ENCODE peak calls at places on chromosomes 1 and 21, in eight cellular contexts. M is heart left ventricle; G is uterus; E is NT2/D1; S is colonic mucosa; X is SJSA1; U is HCT116; W is CD4-positive, alpha-beta T cell. R is an unnamed sample.

GRCh38 chr1:182723195-182723594 is 38.8 kb upstream of the RGS8 start:
- DNase-seq in M (peak; percentile 48), G (peak; percentile 18), E (no peak), S (peak; percentile 22), X (no peak), U (no peak), W (no peak), R (no peak)

GRCh38 chr1:215181518-215181917 is 99.0 kb downstream of the KCNK2 start:
- DNase-seq in M (no peak), G (no peak), E (no peak), S (no peak), X (no peak), U (no peak), W (no peak), R (no peak)

GRCh38 chr1:152654110-152654509 is 9.1 kb upstream of the LCE2D start:
- DNase-seq in M (no peak), G (no peak), E (peak; percentile 77), S (peak; percentile 72), X (peak; percentile 49), U (peak; percentile 32), W (no peak), R (peak; percentile 16)

GRCh38 chr1:196651637-196652215 is at the start of gene CFH:
- DNase-seq in M (no peak), G (no peak), E (no peak), S (no peak), X (peak; percentile 76), U (no peak), W (no peak), R (no peak)

GRCh38 chr1:227567256-227567655 is 3.9 kb downstream of the ZNF678 start:
- DNase-seq in M (no peak), G (no peak), E (no peak), S (no peak), X (no peak), U (no peak), W (no peak), R (no peak)

GRCh38 chr21:14737922-14738321 is 191.8 kb upstream of the SAMSN1 start:
- DNase-seq in M (peak; percentile 21), G (no peak), E (peak; percentile 55), S (peak; percentile 82), X (peak; percentile 15), U (peak; percentile 37), W (no peak), R (peak; percentile 42)

GRCh38 chr1:201917362-201918033 is 28.8 kb downstream of the SHISA4 start:
- DNase-seq in M (no peak), G (peak; percentile 84), E (no peak), S (no peak), X (peak; percentile 80), U (no peak), W (no peak), R (no peak)

GRCh38 chr1:50967416-50968020 is 2.5 kb upstream of the CDKN2C start:
- DNase-seq in M (no peak), G (no peak), E (no peak), S (no peak), X (peak; percentile 78), U (no peak), W (no peak), R (no peak)

GRCh38 chr1:25997759-25998074 is at the start of gene PAFAH2:
- DNase-seq in M (no peak), G (no peak), E (no peak), S (no peak), X (no peak), U (no peak), W (no peak), R (no peak)

GRCh38 chr1:221655766-221656305 is 86.1 kb downstream of the DUSP10 start:
- DNase-seq in M (no peak), G (no peak), E (no peak), S (no peak), X (no peak), U (no peak), W (no peak), R (no peak)

GRCh38 chr21:15005391-15005790 is 59.4 kb downstream of the NRIP1 start:
- DNase-seq in M (no peak), G (peak; percentile 26), E (peak; percentile 88), S (no peak), X (peak; percentile 37), U (no peak), W (no peak), R (no peak)

GRCh38 chr21:32090961-32091360 is 187.9 kb downstream of the MIS18A start:
- DNase-seq in M (no peak), G (no peak), E (no peak), S (no peak), X (no peak), U (no peak), W (no peak), R (no peak)

GRCh38 chr1:6897138-6897537 is 111.9 kb downstream of the CAMTA1 start:
- DNase-seq in M (no peak), G (no peak), E (no peak), S (no peak), X (no peak), U (no peak), W (no peak), R (no peak)

GRCh38 chr1:94734963-94735899 is 84.9 kb upstream of the SLC44A3 start:
- DNase-seq in M (peak; percentile 28), G (peak; percentile 44), E (peak; percentile 96), S (peak; percentile 61), X (peak; percentile 66), U (no peak), W (no peak), R (no peak)

GRCh38 chr1:161932668-161933067 is 91.0 kb downstream of the OLFML2B start:
- DNase-seq in M (peak; percentile 35), G (no peak), E (no peak), S (no peak), X (no peak), U (no peak), W (no peak), R (no peak)

GRCh38 chr1:207346562-207346912 is 25.1 kb downstream of the CD55 start:
- DNase-seq in M (no peak), G (no peak), E (peak; percentile 3), S (no peak), X (no peak), U (no peak), W (no peak), R (no peak)

GRCh38 chr1:12809933-12810332 is 18.7 kb downstream of the PRAMEF1 start:
- DNase-seq in M (no peak), G (no peak), E (no peak), S (no peak), X (no peak), U (no peak), W (no peak), R (no peak)
- H3K9me3 ChIP-seq in M (peaks cover under 1% of the 10 kb centered on the region), G (no peaks in the 10 kb centered on the region), E (no peaks in the 10 kb centered on the region), S (no peaks in the 10 kb centered on the region), X (no peaks in the 10 kb centered on the region), U (no peaks in the 10 kb centered on the region), W (no peaks in the 10 kb centered on the region), R (peaks cover 2% of the 10 kb centered on the region)

GRCh38 chr1:16644179-16645043 is 22.3 kb downstream of the RNU1-3 start:
- DNase-seq in M (peak; percentile 100), G (peak; percentile 97), E (peak; percentile 87), S (peak; percentile 100), X (peak; percentile 99), U (peak; percentile 97), W (peak; percentile 97), R (peak; percentile 100)
- H3K9me3 ChIP-seq in M (no peaks in the 10 kb centered on the region), G (no peaks in the 10 kb centered on the region), E (no peaks in the 10 kb centered on the region), S (no peaks in the 10 kb centered on the region), X (no peaks in the 10 kb centered on the region), U (no peaks in the 10 kb centered on the region), W (no peaks in the 10 kb centered on the region), R (no peaks in the 10 kb centered on the region)

GRCh38 chr1:247222840-247223239 is 33.0 kb upstream of the VN1R5 start:
- DNase-seq in M (no peak), G (no peak), E (no peak), S (no peak), X (no peak), U (no peak), W (no peak), R (no peak)
- H3K9me3 ChIP-seq in M (peaks cover 11% of the 10 kb centered on the region), G (no peaks in the 10 kb centered on the region), E (peaks cover 19% of the 10 kb centered on the region), S (no peaks in the 10 kb centered on the region), X (no peaks in the 10 kb centered on the region), U (no peaks in the 10 kb centered on the region), W (peaks cover 15% of the 10 kb centered on the region), R (no peaks in the 10 kb centered on the region)

GRCh38 chr21:22762463-22762862 is 1764.3 kb downstream of the NCAM2 start:
- DNase-seq in M (no peak), G (no peak), E (no peak), S (no peak), X (no peak), U (no peak), W (no peak), R (no peak)
- H3K9me3 ChIP-seq in M (peaks cover 4% of the 10 kb centered on the region), G (no peaks in the 10 kb centered on the region), E (no peaks in the 10 kb centered on the region), S (no peaks in the 10 kb centered on the region), X (peaks cover 2% of the 10 kb centered on the region), U (peaks cover 4% of the 10 kb centered on the region), W (no peaks in the 10 kb centered on the region), R (no peaks in the 10 kb centered on the region)

DNA sequence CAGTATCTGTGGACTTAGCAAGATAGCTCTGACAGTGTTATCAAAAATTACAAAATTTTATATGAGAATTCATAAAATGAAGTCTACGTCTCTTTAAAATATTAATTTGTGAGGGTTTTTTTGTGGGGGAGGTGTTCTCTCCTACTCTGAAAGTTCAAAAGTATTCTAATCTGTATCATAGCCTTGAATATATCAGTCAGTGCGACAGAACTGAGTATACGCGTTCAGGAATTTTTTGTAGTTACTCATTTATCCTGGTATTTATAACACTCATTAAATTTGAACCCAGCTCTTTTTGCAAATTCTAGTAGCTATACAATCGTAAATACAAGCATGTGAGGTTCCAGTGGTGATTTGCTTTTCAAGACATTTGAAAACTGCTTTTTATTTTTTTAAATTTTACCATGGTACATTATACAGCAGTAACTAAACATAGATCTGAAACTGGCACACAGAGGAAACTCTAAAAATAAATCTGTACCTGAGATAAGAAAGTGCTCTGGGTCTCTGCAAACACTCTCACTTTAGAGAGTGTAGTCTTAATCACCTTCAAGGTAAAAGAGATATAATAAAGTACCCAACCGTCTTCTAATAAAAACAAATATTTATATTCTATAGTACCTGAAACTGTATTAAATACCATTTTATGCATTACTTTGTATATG is 178.4 kb upstream of the ADAMTS5 start:
- DNase-seq in M (no peak), G (no peak), E (no peak), S (no peak), X (no peak), U (no peak), W (no peak), R (no peak)
- H3K9me3 ChIP-seq in M (no peaks in the 10 kb centered on the region), G (no peaks in the 10 kb centered on the region), E (peaks cover 14% of the 10 kb centered on the region), S (no peaks in the 10 kb centered on the region), X (no peaks in the 10 kb centered on the region), U (peaks cover 19% of the 10 kb centered on the region), W (no peaks in the 10 kb centered on the region), R (no peaks in the 10 kb centered on the region)

GRCh38 chr1:73180661-73181540 is 898.6 kb upstream of the NEGR1 start:
- DNase-seq in M (no peak), G (no peak), E (no peak), S (no peak), X (no peak), U (no peak), W (no peak), R (no peak)
- H3K9me3 ChIP-seq in M (no peaks in the 10 kb centered on the region), G (no peaks in the 10 kb centered on the region), E (no peaks in the 10 kb centered on the region), S (no peaks in the 10 kb centered on the region), X (no peaks in the 10 kb centered on the region), U (peaks cover 3% of the 10 kb centered on the region), W (no peaks in the 10 kb centered on the region), R (no peaks in the 10 kb centered on the region)

DNA sequence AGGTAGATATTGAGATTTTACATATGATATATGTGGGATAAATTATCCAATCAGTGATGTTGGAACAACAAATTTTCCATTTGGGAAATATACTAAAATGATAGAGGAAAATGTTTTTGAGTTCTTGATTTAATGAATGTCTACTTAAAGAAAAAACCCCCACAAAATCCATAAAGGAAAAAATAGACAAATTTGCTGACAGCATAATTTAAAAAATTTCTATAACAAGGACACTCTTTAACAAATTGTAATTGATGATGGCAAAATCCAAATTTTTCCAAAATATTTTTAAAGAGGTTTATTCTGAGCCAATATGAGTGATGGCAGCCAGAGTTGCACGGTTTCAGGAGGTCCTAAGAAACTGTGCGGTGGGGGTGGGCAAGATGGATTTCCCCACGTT is 51.9 kb upstream of the RHOU start:
- DNase-seq in M (no peak), G (no peak), E (no peak), S (no peak), X (no peak), U (no peak), W (no peak), R (no peak)
- H3K9me3 ChIP-seq in M (no peaks in the 10 kb centered on the region), G (no peaks in the 10 kb centered on the region), E (no peaks in the 10 kb centered on the region), S (no peaks in the 10 kb centered on the region), X (no peaks in the 10 kb centered on the region), U (no peaks in the 10 kb centered on the region), W (no peaks in the 10 kb centered on the region), R (no peaks in the 10 kb centered on the region)

R was measured in T-helper 17 cell.